ENCODE peak calls at places on chromosomes 2 and 18, in five cellular contexts. One of them, this sample, is unnamed.

GRCh38 chr2:218272531-218273212 is 2.4 kb downstream of the PNKD start:
- DNase-seq in AG10803: peak
- DNase-seq in Peyer's patch: peak
- DNase-seq in stimulated activated CD4-positive, alpha-beta T cell treated with anti-CD3 and anti-CD28 coated beads, Interleukin-15, amount 100 ng/mL, for 48 hours: peak
- DNase-seq in GM12865: peak
- DNase-seq in this sample: peak

GRCh38 chr2:67828066-67828465 is 234.7 kb downstream of the C1D start:
- DNase-seq in AG10803: no peak
- DNase-seq in Peyer's patch: no peak
- DNase-seq in stimulated activated CD4-positive, alpha-beta T cell treated with anti-CD3 and anti-CD28 coated beads, Interleukin-15, amount 100 ng/mL, for 48 hours: no peak
- DNase-seq in GM12865: no peak
- DNase-seq in this sample: no peak

GRCh38 chr18:79791141-79791972 is 6.4 kb upstream of the KCNG2 start:
- DNase-seq in AG10803: peak
- DNase-seq in Peyer's patch: no peak
- DNase-seq in stimulated activated CD4-positive, alpha-beta T cell treated with anti-CD3 and anti-CD28 coated beads, Interleukin-15, amount 100 ng/mL, for 48 hours: no peak
- DNase-seq in GM12865: no peak
- DNase-seq in this sample: no peak

GRCh38 chr2:51795248-51795888 is 763.4 kb upstream of the NRXN1 start:
- DNase-seq in AG10803: no peak
- DNase-seq in Peyer's patch: no peak
- DNase-seq in stimulated activated CD4-positive, alpha-beta T cell treated with anti-CD3 and anti-CD28 coated beads, Interleukin-15, amount 100 ng/mL, for 48 hours: no peak
- DNase-seq in GM12865: no peak
- DNase-seq in this sample: peak

GRCh38 chr2:193963472-193964119 is 1693.4 kb upstream of the SLC39A10 start:
- DNase-seq in AG10803: peak
- DNase-seq in Peyer's patch: no peak
- DNase-seq in stimulated activated CD4-positive, alpha-beta T cell treated with anti-CD3 and anti-CD28 coated beads, Interleukin-15, amount 100 ng/mL, for 48 hours: no peak
- DNase-seq in GM12865: peak
- DNase-seq in this sample: peak

GRCh38 chr18:31490838-31491237 is 7.1 kb upstream of the DSG2 start:
- DNase-seq in AG10803: no peak
- DNase-seq in Peyer's patch: no peak
- DNase-seq in stimulated activated CD4-positive, alpha-beta T cell treated with anti-CD3 and anti-CD28 coated beads, Interleukin-15, amount 100 ng/mL, for 48 hours: no peak
- DNase-seq in GM12865: no peak
- DNase-seq in this sample: no peak

GRCh38 chr2:232980683-232981082 is 32.4 kb downstream of the NGEF start:
- DNase-seq in AG10803: no peak
- DNase-seq in Peyer's patch: no peak
- DNase-seq in stimulated activated CD4-positive, alpha-beta T cell treated with anti-CD3 and anti-CD28 coated beads, Interleukin-15, amount 100 ng/mL, for 48 hours: no peak
- DNase-seq in GM12865: no peak
- DNase-seq in this sample: no peak

GRCh38 chr18:62387257-62387656 is 62.1 kb downstream of the TNFRSF11A start:
- DNase-seq in AG10803: no peak
- DNase-seq in Peyer's patch: no peak
- DNase-seq in stimulated activated CD4-positive, alpha-beta T cell treated with anti-CD3 and anti-CD28 coated beads, Interleukin-15, amount 100 ng/mL, for 48 hours: no peak
- DNase-seq in GM12865: no peak
- DNase-seq in this sample: no peak

GRCh38 chr2:239756392-239757153 is 268.6 kb downstream of the NDUFA10 start:
- DNase-seq in AG10803: no peak
- DNase-seq in Peyer's patch: no peak
- DNase-seq in stimulated activated CD4-positive, alpha-beta T cell treated with anti-CD3 and anti-CD28 coated beads, Interleukin-15, amount 100 ng/mL, for 48 hours: no peak
- DNase-seq in GM12865: no peak
- DNase-seq in this sample: no peak

GRCh38 chr18:56902653-56903052 is 244.2 kb upstream of the BOD1L2 start:
- DNase-seq in AG10803: no peak
- DNase-seq in Peyer's patch: no peak
- DNase-seq in stimulated activated CD4-positive, alpha-beta T cell treated with anti-CD3 and anti-CD28 coated beads, Interleukin-15, amount 100 ng/mL, for 48 hours: no peak
- DNase-seq in GM12865: no peak
- DNase-seq in this sample: no peak

GRCh38 chr18:13219576-13219975 is 1.0 kb downstream of the LDLRAD4 start:
- DNase-seq in AG10803: no peak
- DNase-seq in Peyer's patch: no peak
- DNase-seq in stimulated activated CD4-positive, alpha-beta T cell treated with anti-CD3 and anti-CD28 coated beads, Interleukin-15, amount 100 ng/mL, for 48 hours: no peak
- DNase-seq in GM12865: no peak
- DNase-seq in this sample: no peak

GRCh38 chr2:120526997-120527945 is 181.3 kb downstream of the INHBB start:
- DNase-seq in AG10803: no peak
- DNase-seq in Peyer's patch: no peak
- DNase-seq in stimulated activated CD4-positive, alpha-beta T cell treated with anti-CD3 and anti-CD28 coated beads, Interleukin-15, amount 100 ng/mL, for 48 hours: no peak
- DNase-seq in GM12865: no peak
- DNase-seq in this sample: no peak

GRCh38 chr2:121297217-121297830 is 12.3 kb upstream of the TFCP2L1 start:
- DNase-seq in AG10803: peak
- DNase-seq in Peyer's patch: no peak
- DNase-seq in stimulated activated CD4-positive, alpha-beta T cell treated with anti-CD3 and anti-CD28 coated beads, Interleukin-15, amount 100 ng/mL, for 48 hours: no peak
- DNase-seq in GM12865: peak
- DNase-seq in this sample: peak

GRCh38 chr2:178870703-178871102 is 63.5 kb upstream of the TTN start:
- DNase-seq in AG10803: peak
- DNase-seq in Peyer's patch: no peak
- DNase-seq in stimulated activated CD4-positive, alpha-beta T cell treated with anti-CD3 and anti-CD28 coated beads, Interleukin-15, amount 100 ng/mL, for 48 hours: no peak
- DNase-seq in GM12865: no peak
- DNase-seq in this sample: no peak

GRCh38 chr2:40213071-40213470 is 238.8 kb downstream of the SLC8A1 start:
- DNase-seq in AG10803: peak
- DNase-seq in Peyer's patch: no peak
- DNase-seq in stimulated activated CD4-positive, alpha-beta T cell treated with anti-CD3 and anti-CD28 coated beads, Interleukin-15, amount 100 ng/mL, for 48 hours: no peak
- DNase-seq in GM12865: peak
- DNase-seq in this sample: peak

GRCh38 chr2:104523921-104524320 is 330.0 kb upstream of the POU3F3 start:
- DNase-seq in AG10803: no peak
- DNase-seq in Peyer's patch: no peak
- DNase-seq in stimulated activated CD4-positive, alpha-beta T cell treated with anti-CD3 and anti-CD28 coated beads, Interleukin-15, amount 100 ng/mL, for 48 hours: no peak
- DNase-seq in GM12865: no peak
- DNase-seq in this sample: no peak

GRCh38 chr2:201908901-201909300 is 102.6 kb downstream of the CDK15 start:
- DNase-seq in AG10803: no peak
- DNase-seq in Peyer's patch: no peak
- DNase-seq in stimulated activated CD4-positive, alpha-beta T cell treated with anti-CD3 and anti-CD28 coated beads, Interleukin-15, amount 100 ng/mL, for 48 hours: no peak
- DNase-seq in GM12865: no peak
- DNase-seq in this sample: no peak

GRCh38 chr18:2898131-2898640 is 51.4 kb downstream of the EMILIN2 start:
- DNase-seq in AG10803: peak
- DNase-seq in Peyer's patch: no peak
- DNase-seq in stimulated activated CD4-positive, alpha-beta T cell treated with anti-CD3 and anti-CD28 coated beads, Interleukin-15, amount 100 ng/mL, for 48 hours: no peak
- DNase-seq in GM12865: no peak
- DNase-seq in this sample: peak

GRCh38 chr2:98702127-98702802 is 28.7 kb downstream of the MGAT4A start:
- DNase-seq in AG10803: no peak
- DNase-seq in Peyer's patch: no peak
- DNase-seq in stimulated activated CD4-positive, alpha-beta T cell treated with anti-CD3 and anti-CD28 coated beads, Interleukin-15, amount 100 ng/mL, for 48 hours: no peak
- DNase-seq in GM12865: no peak
- DNase-seq in this sample: no peak

GRCh38 chr2:43021791-43022500 is 204.5 kb downstream of the ZFP36L2 start:
- DNase-seq in AG10803: no peak
- DNase-seq in Peyer's patch: no peak
- DNase-seq in stimulated activated CD4-positive, alpha-beta T cell treated with anti-CD3 and anti-CD28 coated beads, Interleukin-15, amount 100 ng/mL, for 48 hours: no peak
- DNase-seq in GM12865: no peak
- DNase-seq in this sample: peak